ENCODE peak calls at places on chromosomes 6 and 20, in six cellular contexts. I is T-helper 1 cell; W is A549; A is activated B cell treated with CpG ODN at 0.5 μM for 24 hours; O is activated T-helper 2 cell treated with anti-CD3 and anti-CD28 coated beads, Interferon-gamma antibody, Interleukin-2, Interleukin-4, amounts not matched to agents 10 μg/mL and 5 μg/mL and 100 μg/mL, durations not matched to agents 14 hours and 24 hours and 36 hours; E is hypothalamus. G is an unnamed sample.

GRCh38 chr6:75098709-75099108 is 107.1 kb downstream of the COL12A1 start:
- DNase-seq in I (no peak), W (peak; percentile 44), A (no peak), O (no peak), E (no peak), G (peak; percentile 98)

GRCh38 chr6:168737481-168737880 is 296.5 kb downstream of the SMOC2 start:
- DNase-seq in I (no peak), W (peak; percentile 9), A (no peak), O (no peak), E (no peak), G (no peak)

GRCh38 chr6:154343473-154344308 is 12.9 kb downstream of the IPCEF1 start:
- DNase-seq in I (no peak), W (peak; percentile 43), A (no peak), O (no peak), E (no peak), G (no peak)

GRCh38 chr20:38304845-38305447 is 990 bp downstream of the BPI start:
- DNase-seq in I (no peak), W (peak; percentile 43), A (no peak), O (no peak), E (peak; percentile 30), G (no peak)

GRCh38 chr6:165676435-165677068 is 13.5 kb upstream of the PDE10A start:
- DNase-seq in I (no peak), W (no peak), A (no peak), O (no peak), E (no peak), G (no peak)

GRCh38 chr20:34977365-34978091 is 21.9 kb downstream of the MYH7B start:
- DNase-seq in I (no peak), W (no peak), A (no peak), O (no peak), E (no peak), G (no peak)

GRCh38 chr6:20393297-20393696 is 8.4 kb upstream of the E2F3 start:
- DNase-seq in I (no peak), W (no peak), A (no peak), O (no peak), E (no peak), G (no peak)

GRCh38 chr20:12961725-12962124 is 47.0 kb upstream of the SPTLC3 start:
- DNase-seq in I (no peak), W (peak; percentile 26), A (no peak), O (no peak), E (no peak), G (no peak)

GRCh38 chr6:15826814-15827213 is 164.0 kb upstream of the DTNBP1 start:
- DNase-seq in I (no peak), W (no peak), A (no peak), O (no peak), E (no peak), G (no peak)

G was measured in stromal cell of bone marrow.